ENCODE peak calls at places on chromosomes 12 and 14, in eight cellular contexts. One of them, this sample, is unnamed.

GRCh38 chr12:127401005-127401404 is 866.0 kb upstream of the TMEM132C start:
- DNase-seq in GM06990: no peak
- DNase-seq in activated CD8-positive, alpha-beta memory T cell treated with anti-CD3 and anti-CD28 coated beads, Interleukin-2, amount 50 U/mL, for 48 hours: no peak
- DNase-seq in T-cell: no peak
- DNase-seq in Calu3: no peak
- DNase-seq in left lobe of liver: no peak
- DNase-seq in LoVo: no peak
- DNase-seq in AG08396: peak
- DNase-seq in this sample: no peak

GRCh38 chr14:25843761-25844470 is 753.9 kb downstream of the NOVA1 start:
- DNase-seq in Calu3: no peak
- DNase-seq in LoVo: no peak
- DNase-seq in T-cell: no peak
- DNase-seq in left lobe of liver: no peak
- DNase-seq in activated CD8-positive, alpha-beta memory T cell treated with anti-CD3 and anti-CD28 coated beads, Interleukin-2, amount 50 U/mL, for 48 hours: no peak
- DNase-seq in AG08396: no peak
- DNase-seq in GM06990: no peak
- DNase-seq in this sample: no peak

GRCh38 chr14:58746261-58746660 is 108.5 kb downstream of the DACT1 start:
- DNase-seq in activated CD8-positive, alpha-beta memory T cell treated with anti-CD3 and anti-CD28 coated beads, Interleukin-2, amount 50 U/mL, for 48 hours: no peak
- DNase-seq in GM06990: no peak
- DNase-seq in left lobe of liver: no peak
- DNase-seq in T-cell: no peak
- DNase-seq in LoVo: peak
- DNase-seq in Calu3: peak
- DNase-seq in AG08396: no peak
- DNase-seq in this sample: no peak

GRCh38 chr14:76810953-76811400 is 1.7 kb downstream of the ANGEL1 start:
- DNase-seq in LoVo: peak
- DNase-seq in AG08396: peak
- DNase-seq in GM06990: no peak
- DNase-seq in Calu3: peak
- DNase-seq in activated CD8-positive, alpha-beta memory T cell treated with anti-CD3 and anti-CD28 coated beads, Interleukin-2, amount 50 U/mL, for 48 hours: no peak
- DNase-seq in left lobe of liver: peak
- DNase-seq in T-cell: no peak
- DNase-seq in this sample: no peak

GRCh38 chr12:132662901-132663755 is 24.0 kb downstream of the POLE start:
- DNase-seq in LoVo: no peak
- DNase-seq in left lobe of liver: no peak
- DNase-seq in T-cell: no peak
- DNase-seq in activated CD8-positive, alpha-beta memory T cell treated with anti-CD3 and anti-CD28 coated beads, Interleukin-2, amount 50 U/mL, for 48 hours: no peak
- DNase-seq in AG08396: no peak
- DNase-seq in GM06990: no peak
- DNase-seq in Calu3: no peak
- DNase-seq in this sample: no peak

GRCh38 chr12:32274665-32275064 is 124.7 kb upstream of the FGD4 start:
- DNase-seq in T-cell: no peak
- DNase-seq in left lobe of liver: no peak
- DNase-seq in activated CD8-positive, alpha-beta memory T cell treated with anti-CD3 and anti-CD28 coated beads, Interleukin-2, amount 50 U/mL, for 48 hours: no peak
- DNase-seq in Calu3: no peak
- DNase-seq in LoVo: no peak
- DNase-seq in GM06990: no peak
- DNase-seq in AG08396: no peak
- DNase-seq in this sample: no peak

GRCh38 chr12:80551897-80552296 is 107.9 kb downstream of the PTPRQ start:
- DNase-seq in left lobe of liver: no peak
- DNase-seq in T-cell: no peak
- DNase-seq in activated CD8-positive, alpha-beta memory T cell treated with anti-CD3 and anti-CD28 coated beads, Interleukin-2, amount 50 U/mL, for 48 hours: no peak
- DNase-seq in Calu3: peak
- DNase-seq in AG08396: peak
- DNase-seq in GM06990: no peak
- DNase-seq in LoVo: peak
- DNase-seq in this sample: no peak

GRCh38 chr12:92242917-92243316 is 97.3 kb upstream of the BTG1 start:
- DNase-seq in GM06990: no peak
- DNase-seq in left lobe of liver: no peak
- DNase-seq in AG08396: peak
- DNase-seq in activated CD8-positive, alpha-beta memory T cell treated with anti-CD3 and anti-CD28 coated beads, Interleukin-2, amount 50 U/mL, for 48 hours: no peak
- DNase-seq in T-cell: no peak
- DNase-seq in LoVo: no peak
- DNase-seq in Calu3: no peak
- DNase-seq in this sample: no peak

GRCh38 chr12:7219599-7220243 is 30.2 kb downstream of the PEX5 start:
- DNase-seq in AG08396: peak
- DNase-seq in LoVo: peak
- DNase-seq in GM06990: no peak
- DNase-seq in left lobe of liver: peak
- DNase-seq in activated CD8-positive, alpha-beta memory T cell treated with anti-CD3 and anti-CD28 coated beads, Interleukin-2, amount 50 U/mL, for 48 hours: peak
- DNase-seq in Calu3: peak
- DNase-seq in T-cell: peak
- DNase-seq in this sample: no peak

GRCh38 chr12:111108726-111109125 is 188.3 kb upstream of the MYL2 start:
- DNase-seq in left lobe of liver: no peak
- DNase-seq in LoVo: no peak
- DNase-seq in T-cell: no peak
- DNase-seq in activated CD8-positive, alpha-beta memory T cell treated with anti-CD3 and anti-CD28 coated beads, Interleukin-2, amount 50 U/mL, for 48 hours: no peak
- DNase-seq in AG08396: no peak
- DNase-seq in GM06990: no peak
- DNase-seq in Calu3: no peak
- DNase-seq in this sample: no peak

GRCh38 chr14:103074699-103075341 is 9.2 kb upstream of the LBHD2 start:
- DNase-seq in LoVo: peak
- DNase-seq in GM06990: peak
- DNase-seq in Calu3: peak
- DNase-seq in left lobe of liver: peak
- DNase-seq in activated CD8-positive, alpha-beta memory T cell treated with anti-CD3 and anti-CD28 coated beads, Interleukin-2, amount 50 U/mL, for 48 hours: peak
- DNase-seq in AG08396: no peak
- DNase-seq in T-cell: no peak
- DNase-seq in this sample: no peak

GRCh38 chr14:97280526-97280925 is 483.3 kb downstream of the VRK1 start:
- DNase-seq in LoVo: no peak
- DNase-seq in Calu3: no peak
- DNase-seq in GM06990: no peak
- DNase-seq in activated CD8-positive, alpha-beta memory T cell treated with anti-CD3 and anti-CD28 coated beads, Interleukin-2, amount 50 U/mL, for 48 hours: no peak
- DNase-seq in AG08396: no peak
- DNase-seq in left lobe of liver: no peak
- DNase-seq in T-cell: no peak
- DNase-seq in this sample: no peak